ENCODE peak calls at places on chromosomes 11 and 22, in four cellular contexts. J is fibroblast of lung, S is astrocyte of the spinal cord, N is tibial artery. C is an unnamed sample.

GRCh38 chr22:17919276-17920144 is 104.9 kb downstream of the MICAL3 start:
- DNase-seq in J (no peak), S (no peak), N (no peak), C (no peak)

GRCh38 chr11:116513894-116514293 is 258.9 kb downstream of the BUD13 start:
- DNase-seq in J (peak), S (peak), N (no peak), C (no peak)

GRCh38 chr11:102767800-102768199 is 12.6 kb downstream of the MMP10 start:
- DNase-seq in J (no peak), S (no peak), N (no peak), C (no peak)

GRCh38 chr22:28923826-28924732 is 40.7 kb downstream of the ZNRF3 start:
- DNase-seq in J (no peak), S (no peak), N (no peak), C (peak)

GRCh38 chr11:107006076-107006833 is 12.0 kb downstream of the GUCY1A2 start:
- DNase-seq in J (no peak), S (peak), N (no peak), C (no peak)

GRCh38 chr11:69010964-69011623 is 2.0 kb downstream of the MRGPRF start:
- DNase-seq in J (peak), S (peak), N (peak), C (peak)

GRCh38 chr11:77372736-77373135 is 71.2 kb upstream of the GDPD4 start:
- DNase-seq in J (no peak), S (no peak), N (no peak), C (no peak)

GRCh38 chr11:119895981-119896380 is 167.0 kb upstream of the NECTIN1 start:
- DNase-seq in J (no peak), S (no peak), N (no peak), C (no peak)

GRCh38 chr11:101487775-101488174 is 96.0 kb downstream of the TRPC6 start:
- DNase-seq in J (peak), S (peak), N (no peak), C (no peak)

GRCh38 chr11:111422494-111423249 is 43.6 kb upstream of the POU2AF1 start:
- DNase-seq in J (peak), S (peak), N (peak), C (no peak)

GRCh38 chr22:26360169-26360885 is 68.7 kb upstream of the ASPHD2 start:
- DNase-seq in J (peak), S (peak), N (peak), C (no peak)

GRCh38 chr11:47904048-47904447 is 55.9 kb upstream of the NUP160 start:
- DNase-seq in J (no peak), S (no peak), N (no peak), C (no peak)

GRCh38 chr22:36343720-36344105 is 44.1 kb downstream of the MYH9 start:
- DNase-seq in J (no peak), S (no peak), N (no peak), C (no peak)

GRCh38 chr11:28757725-28758515 is 649.7 kb downstream of the METTL15 start:
- DNase-seq in J (peak), S (peak), N (no peak), C (no peak)

GRCh38 chr11:3105791-3106735 is 48.8 kb upstream of the CARS1 start:
- DNase-seq in J (no peak), S (no peak), N (no peak), C (no peak)

GRCh38 chr11:14320020-14320419 is 39.0 kb downstream of the RRAS2 start:
- DNase-seq in J (peak), S (peak), N (no peak), C (no peak)

GRCh38 chr11:102151784-102152525 is 41.7 kb downstream of the YAP1 start:
- DNase-seq in J (no peak), S (no peak), N (no peak), C (no peak)

GRCh38 chr11:30579776-30580175 is 6.4 kb downstream of the MPPED2 start:
- DNase-seq in J (no peak), S (no peak), N (no peak), C (no peak)

GRCh38 chr11:133509924-133510697 is 22.2 kb downstream of the OPCML start:
- DNase-seq in J (no peak), S (no peak), N (no peak), C (no peak)

GRCh38 chr11:27116684-27117083 is 76.1 kb downstream of the BBOX1 start:
- DNase-seq in J (peak), S (peak), N (no peak), C (no peak)

GRCh38 chr11:444397-445144 is 2.8 kb upstream of the ANO9 start:
- DNase-seq in J (peak), S (peak), N (no peak), C (peak)

GRCh38 chr11:62727007-62727832 is at the start of gene HNRNPUL2:
- DNase-seq in J (peak), S (peak), N (peak), C (peak)

GRCh38 chr11:71488086-71488967 is 35.3 kb downstream of the NADSYN1 start:
- DNase-seq in J (peak), S (peak), N (no peak), C (peak)

GRCh38 chr22:29226246-29226981 is 20.7 kb downstream of the EMID1 start:
- DNase-seq in J (no peak), S (no peak), N (no peak), C (no peak)

GRCh38 chr22:18110194-18110943 is at the start of gene TUBA8:
- DNase-seq in J (peak), S (peak), N (peak), C (no peak)

GRCh38 chr11:12853652-12854296 is 155.3 kb upstream of the RASSF10 start:
- DNase-seq in J (peak), S (no peak), N (no peak), C (no peak)

GRCh38 chr11:14620027-14620511 is 23.5 kb upstream of the PDE3B start:
- DNase-seq in J (peak), S (peak), N (no peak), C (no peak)

GRCh38 chr11:78061088-78061920 is 2.4 kb upstream of the THRSP start:
- DNase-seq in J (no peak), S (no peak), N (no peak), C (no peak)

GRCh38 chr11:125918140-125918840 is 14.0 kb downstream of the DDX25 start:
- DNase-seq in J (no peak), S (no peak), N (no peak), C (no peak)

GRCh38 chr11:102990145-102990544 is 34.6 kb upstream of the MMP13 start:
- DNase-seq in J (no peak), S (no peak), N (no peak), C (no peak)

GRCh38 chr11:77791301-77791700 is 29.2 kb downstream of the RSF1 start:
- DNase-seq in J (no peak), S (no peak), N (no peak), C (no peak)

GRCh38 chr11:114276077-114276476 is 20.1 kb upstream of the NNMT start:
- DNase-seq in J (no peak), S (no peak), N (no peak), C (no peak)

GRCh38 chr11:73308963-73309960 is 1.2 kb downstream of the ARHGEF17 start:
- DNase-seq in J (peak), S (peak), N (peak), C (peak)

GRCh38 chr11:61150656-61151544 is 10.3 kb downstream of the VPS37C start:
- DNase-seq in J (no peak), S (no peak), N (no peak), C (no peak)

GRCh38 chr11:8335683-8336082 is 72.0 kb upstream of the LMO1 start:
- DNase-seq in J (no peak), S (no peak), N (no peak), C (no peak)

GRCh38 chr11:66557733-66558326 is 10.6 kb downstream of the CTSF start:
- DNase-seq in J (no peak), S (no peak), N (no peak), C (no peak)

GRCh38 chr22:40396882-40397281 is 26.5 kb downstream of the SGSM3 start:
- DNase-seq in J (peak), S (peak), N (no peak), C (no peak)

GRCh38 chr11:9530020-9530628 is 43.3 kb upstream of the WEE1 start:
- DNase-seq in J (no peak), S (no peak), N (no peak), C (no peak)

GRCh38 chr11:9529333-9529648 is 44.2 kb upstream of the WEE1 start:
- DNase-seq in J (peak), S (no peak), N (no peak), C (no peak)

GRCh38 chr11:9533053-9533452 is 40.4 kb upstream of the WEE1 start:
- DNase-seq in J (no peak), S (no peak), N (no peak), C (no peak)

GRCh38 chr11:9528573-9529332 is 44.7 kb upstream of the WEE1 start:
- DNase-seq in J (no peak), S (no peak), N (no peak), C (no peak)

GRCh38 chr11:9530901-9531625 is 42.4 kb upstream of the WEE1 start:
- DNase-seq in J (no peak), S (no peak), N (no peak), C (no peak)
- TF ChIP-seq CTCF in J (no peak), S (no peak), N (no peak), C (no peak)

DNA sequence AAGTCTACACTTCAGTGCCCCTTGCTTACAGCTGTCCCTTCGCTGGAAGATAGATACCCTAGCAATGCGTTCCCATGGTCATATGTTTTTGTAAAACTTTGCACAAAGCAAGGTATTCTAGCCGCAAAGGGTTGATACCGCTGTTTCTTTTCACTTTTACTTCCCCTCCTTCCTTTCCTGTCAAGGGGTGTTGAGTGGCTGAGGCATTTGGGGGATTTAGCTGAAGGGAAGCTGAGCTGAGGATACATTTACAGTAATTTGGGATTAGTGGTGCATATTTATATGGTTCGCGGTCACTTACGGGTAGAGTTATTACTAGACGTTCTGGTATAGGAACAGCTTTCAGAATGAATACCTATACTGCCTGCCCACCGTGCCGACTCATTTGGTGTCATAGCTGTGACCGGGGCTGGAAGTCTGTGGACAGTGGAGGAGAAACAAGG is 86.9 kb upstream of the WNT11 start:
- DNase-seq in J (no peak), S (no peak), N (no peak), C (no peak)
- TF ChIP-seq CTCF in J (no peak), S (no peak), N (no peak), C (no peak)

GRCh38 chr22:22060200-22061084 is 77.9 kb upstream of the TOP3B start:
- DNase-seq in J (peak), S (peak), N (peak), C (no peak)
- TF ChIP-seq CTCF in J (peak), S (peak), N (peak), C (peak)

GRCh38 chr11:17846852-17847453 is 112.4 kb downstream of the KCNC1 start:
- DNase-seq in J (peak), S (peak), N (no peak), C (no peak)
- TF ChIP-seq CTCF in J (peak), S (no peak), N (no peak), C (peak)